ENCODE peak calls at places on chromosomes 3 and 15, in eight cellular contexts. J, B, Z, W, O, Q, R and H are unnamed samples.

GRCh38 chr15:73985101-73985873 is 6.8 kb downstream of the STOML1 start:
- DNase-seq in Q (peak; percentile 62), Z (no peak), B (no peak), W (no peak), R (peak; percentile 44), O (peak; percentile 54), J (peak; percentile 53), H (no peak)

GRCh38 chr15:47066386-47066785 is 650.9 kb upstream of the SEMA6D start:
- DNase-seq in W (no peak), B (no peak), R (no peak), O (no peak), Z (no peak), Q (no peak), J (no peak), H (no peak)

GRCh38 chr3:16295298-16295890 is 30.4 kb downstream of the OXNAD1 start:
- DNase-seq in O (no peak), B (no peak), Z (no peak), J (no peak), R (no peak), Q (no peak), W (no peak), H (no peak)

GRCh38 chr3:29152379-29152778 is 128.5 kb upstream of the RBMS3 start:
- DNase-seq in Q (no peak), J (no peak), Z (no peak), R (no peak), O (no peak), W (no peak), B (no peak), H (no peak)

GRCh38 chr3:107644631-107645030 is 121.9 kb downstream of the BBX start:
- DNase-seq in B (no peak), Z (no peak), O (no peak), W (no peak), R (no peak), J (no peak), Q (no peak), H (no peak)

GRCh38 chr3:5006755-5007202 is 27.5 kb downstream of the BHLHE40 start:
- DNase-seq in B (no peak), J (peak; percentile 51), W (no peak), Q (peak; percentile 63), R (no peak), O (no peak), Z (peak; percentile 95), H (no peak)

GRCh38 chr3:139689122-139689521 is 11.3 kb upstream of the NMNAT3 start:
- DNase-seq in Q (no peak), J (no peak), B (no peak), Z (no peak), O (no peak), R (no peak), W (no peak), H (no peak)

GRCh38 chr3:114454592-114455251 is 160.9 kb downstream of the TIGIT start:
- DNase-seq in Q (no peak), W (no peak), O (no peak), B (no peak), J (no peak), R (no peak), Z (no peak), H (no peak)

GRCh38 chr3:71930056-71930991 is 145.4 kb upstream of the PROK2 start:
- DNase-seq in Q (no peak), R (no peak), W (peak; percentile 23), Z (no peak), B (peak; percentile 26), J (no peak), O (no peak), H (no peak)

GRCh38 chr15:100276519-100276918 is 65.3 kb downstream of the ADAMTS17 start:
- DNase-seq in W (no peak), B (no peak), J (no peak), Q (no peak), O (no peak), R (no peak), Z (no peak), H (peak; percentile 83)

GRCh38 chr15:48395532-48396011 is 64.3 kb downstream of the DUT start:
- DNase-seq in B (no peak), Q (peak; percentile 88), J (no peak), R (peak; percentile 22), W (no peak), O (peak; percentile 64), Z (no peak), H (no peak)

GRCh38 chr3:138625707-138626365 is 17.3 kb downstream of the FAIM start:
- DNase-seq in J (no peak), Z (peak; percentile 11), W (no peak), B (no peak), R (no peak), O (no peak), Q (no peak), H (no peak)

GRCh38 chr15:70083423-70083822 is 14.3 kb downstream of the TLE3 start:
- DNase-seq in R (no peak), J (no peak), B (no peak), W (no peak), Z (no peak), O (no peak), Q (no peak), H (no peak)

GRCh38 chr15:65095747-65096104 is 19.2 kb downstream of the KBTBD13 start:
- DNase-seq in O (no peak), R (no peak), J (no peak), W (no peak), B (no peak), Z (no peak), Q (peak; percentile 69), H (no peak)

GRCh38 chr3:182626484-182627467 is 166.5 kb upstream of the ATP11B start:
- DNase-seq in W (no peak), O (no peak), Q (no peak), R (no peak), Z (no peak), J (no peak), B (no peak), H (no peak)

GRCh38 chr3:113245775-113246174 is 34.4 kb downstream of the BOC start:
- DNase-seq in J (no peak), O (no peak), R (no peak), Q (peak; percentile 72), W (no peak), Z (no peak), B (no peak), H (no peak)

GRCh38 chr3:114052216-114052615 is 4.1 kb downstream of the CCDC191 start:
- DNase-seq in R (no peak), O (no peak), Z (no peak), B (no peak), W (no peak), J (no peak), Q (no peak), H (no peak)

GRCh38 chr3:8937064-8938020 is 25.9 kb downstream of the RAD18 start:
- DNase-seq in W (peak; percentile 10), J (no peak), R (no peak), Z (no peak), O (no peak), B (no peak), Q (no peak), H (no peak)

GRCh38 chr15:61018083-61018482 is 211.0 kb downstream of the RORA start:
- DNase-seq in B (no peak), Z (no peak), O (no peak), Q (no peak), J (no peak), W (no peak), R (no peak), H (no peak)

GRCh38 chr3:58989173-58989572 is 60.7 kb downstream of the CFAP20DC start:
- DNase-seq in Z (no peak), O (no peak), W (no peak), Q (no peak), B (no peak), J (no peak), R (no peak), H (no peak)
- TF ChIP-seq POLR2AphosphoS5 in Z (no peak), O (no peak), W (no peak), Q (no peak), B (no peak), J (no peak), R (no peak), H (no peak)

GRCh38 chr15:62887113-62887570 is 155.4 kb upstream of the TPM1 start:
- DNase-seq in R (no peak), Q (no peak), W (no peak), B (no peak), J (no peak), Z (no peak), O (no peak), H (no peak)

GRCh38 chr15:62889141-62889661 is 153.3 kb upstream of the TPM1 start:
- DNase-seq in W (no peak), J (no peak), R (no peak), Q (no peak), B (no peak), Z (no peak), O (no peak), H (no peak)

GRCh38 chr15:62888628-62889027 is 153.9 kb upstream of the TPM1 start:
- DNase-seq in Z (no peak), O (no peak), J (no peak), W (no peak), B (no peak), Q (no peak), R (no peak), H (no peak)

GRCh38 chr15:62886431-62887071 is 156.0 kb upstream of the TPM1 start:
- DNase-seq in Q (no peak), J (no peak), B (no peak), W (no peak), O (no peak), R (no peak), Z (no peak), H (no peak)

GRCh38 chr15:62889734-62890505 is 152.6 kb upstream of the TPM1 start:
- DNase-seq in O (no peak), Z (no peak), B (no peak), J (no peak), R (no peak), W (no peak), Q (peak; percentile 40), H (no peak)
- H3K27ac ChIP-seq in O (no peak overlapping the region), Z (no peak overlapping the region), B (no peak overlapping the region), J (no peak overlapping the region), R (peak overlapping the region; percentile 59), W (no peak overlapping the region), Q (peak overlapping the region; percentile 93), H (peak overlapping the region; percentile 83)

DNA sequence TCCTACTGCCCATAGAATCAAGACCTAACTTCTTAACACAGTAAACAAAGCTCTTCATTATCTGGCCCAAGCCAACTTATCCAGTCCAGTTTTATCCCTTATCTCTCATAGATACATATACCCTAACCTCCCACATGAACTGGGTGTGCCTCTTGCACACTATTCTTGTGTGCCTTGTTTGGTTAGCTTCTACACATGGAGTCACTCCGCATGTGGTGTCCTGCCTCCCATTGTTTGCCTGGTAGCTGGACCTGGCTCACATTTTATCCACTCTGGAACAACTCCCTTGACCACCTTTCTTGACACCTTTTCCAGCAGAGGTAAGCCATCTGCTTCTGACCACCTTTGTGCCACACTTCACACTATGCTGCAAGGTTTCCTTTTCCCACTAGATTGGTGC is 15.2 kb downstream of the TIPARP start:
- DNase-seq in O (no peak), R (no peak), J (no peak), Z (no peak), Q (no peak), B (no peak), W (no peak), H (no peak)
- TF ChIP-seq POLR2AphosphoS5 in O (no peak), R (no peak), J (no peak), Z (peak; percentile 39), Q (no peak), B (no peak), W (no peak), H (no peak)

DNA sequence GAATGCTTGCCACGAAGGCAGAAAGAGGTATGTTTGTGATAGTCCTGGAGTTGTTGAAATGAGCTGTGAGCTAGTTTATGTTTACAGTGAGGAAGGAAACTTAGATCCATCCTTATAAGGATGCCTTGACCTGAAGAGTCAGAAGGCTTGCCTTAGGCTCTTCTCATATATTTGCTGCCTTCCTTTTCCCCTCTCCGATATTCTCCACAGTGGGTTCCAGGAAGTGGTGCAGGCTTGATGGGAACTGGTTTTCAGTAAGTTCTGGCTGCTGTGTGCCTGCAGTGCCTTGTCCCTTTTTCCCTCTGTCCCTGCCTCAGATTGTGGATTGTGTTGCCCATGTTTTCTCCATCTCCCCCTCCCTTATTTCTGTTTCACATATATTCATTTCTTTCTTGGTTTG is 287.3 kb upstream of the UBE2E1 start:
- DNase-seq in W (no peak), O (no peak), B (no peak), J (no peak), R (no peak), Z (no peak), Q (no peak), H (no peak)
- H3K27ac ChIP-seq in W (no peak overlapping the region), O (no peak overlapping the region), B (no peak overlapping the region), J (no peak overlapping the region), R (no peak overlapping the region), Z (no peak overlapping the region), Q (no peak overlapping the region), H (no peak overlapping the region)